ENCODE peak calls at places on chromosome 1, in seven cellular contexts. One of them, this sample, is unnamed.

GRCh38 chr1:214967865-214968575 is 114.5 kb upstream of the KCNK2 start:
- DNase-seq in H1: no peak
- DNase-seq in HepG2: no peak
- DNase-seq in GM12878: no peak
- DNase-seq in K562: no peak
- DNase-seq in SK-N-SH: no peak
- DNase-seq in HCT116: no peak
- DNase-seq in this sample: peak; percentile 10

GRCh38 chr1:1683104-1683905 is 9.3 kb downstream of the SLC35E2B start:
- DNase-seq in SK-N-SH: peak; percentile 10
- DNase-seq in K562: no peak
- DNase-seq in HCT116: no peak
- DNase-seq in HepG2: no peak
- DNase-seq in GM12878: no peak
- DNase-seq in H1: no peak
- DNase-seq in this sample: no peak

GRCh38 chr1:61005572-61006386 is 76.6 kb upstream of the NFIA start:
- DNase-seq in HCT116: no peak
- DNase-seq in HepG2: no peak
- DNase-seq in GM12878: no peak
- DNase-seq in SK-N-SH: no peak
- DNase-seq in K562: no peak
- DNase-seq in H1: peak; percentile 31
- DNase-seq in this sample: no peak

GRCh38 chr1:15953791-15954201 is 22.1 kb downstream of the ZBTB17 start:
- DNase-seq in H1: no peak
- DNase-seq in HCT116: no peak
- DNase-seq in GM12878: no peak
- DNase-seq in HepG2: no peak
- DNase-seq in SK-N-SH: peak; percentile 79
- DNase-seq in K562: peak; percentile 42
- DNase-seq in this sample: no peak

GRCh38 chr1:150259217-150259616 is 1.6 kb downstream of the CA14 start:
- DNase-seq in K562: no peak
- DNase-seq in HepG2: no peak
- DNase-seq in H1: no peak
- DNase-seq in SK-N-SH: no peak
- DNase-seq in HCT116: no peak
- DNase-seq in GM12878: no peak
- DNase-seq in this sample: no peak

GRCh38 chr1:162276493-162276892 is 100.2 kb downstream of the SPATA46 start:
- DNase-seq in SK-N-SH: peak; percentile 51
- DNase-seq in HCT116: peak; percentile 26
- DNase-seq in GM12878: no peak
- DNase-seq in K562: peak; percentile 43
- DNase-seq in HepG2: peak; percentile 50
- DNase-seq in H1: no peak
- DNase-seq in this sample: peak; percentile 73

GRCh38 chr1:56426587-56426986 is 152.8 kb downstream of the PLPP3 start:
- DNase-seq in K562: no peak
- DNase-seq in H1: no peak
- DNase-seq in HCT116: no peak
- DNase-seq in HepG2: no peak
- DNase-seq in GM12878: no peak
- DNase-seq in SK-N-SH: no peak
- DNase-seq in this sample: no peak

GRCh38 chr1:47918257-47918867 is 78.8 kb downstream of the TRABD2B start:
- DNase-seq in GM12878: no peak
- DNase-seq in HepG2: peak; percentile 91
- DNase-seq in K562: peak; percentile 17
- DNase-seq in HCT116: no peak
- DNase-seq in H1: no peak
- DNase-seq in SK-N-SH: peak; percentile 59
- DNase-seq in this sample: no peak

GRCh38 chr1:232678185-232678886 is 48.4 kb upstream of the SIPA1L2 start:
- DNase-seq in GM12878: no peak
- DNase-seq in SK-N-SH: no peak
- DNase-seq in K562: no peak
- DNase-seq in H1: no peak
- DNase-seq in HepG2: no peak
- DNase-seq in HCT116: peak; percentile 35
- DNase-seq in this sample: no peak

GRCh38 chr1:41504126-41505035 is 19.9 kb upstream of the EDN2 start:
- DNase-seq in K562: peak; percentile 29
- DNase-seq in HCT116: peak; percentile 63
- DNase-seq in HepG2: no peak
- DNase-seq in SK-N-SH: no peak
- DNase-seq in H1: no peak
- DNase-seq in GM12878: no peak
- DNase-seq in this sample: no peak

GRCh38 chr1:67559222-67559700 is 125.7 kb upstream of the GADD45A start:
- DNase-seq in HCT116: no peak
- DNase-seq in HepG2: no peak
- DNase-seq in GM12878: no peak
- DNase-seq in SK-N-SH: no peak
- DNase-seq in K562: peak; percentile 58
- DNase-seq in H1: no peak
- DNase-seq in this sample: no peak

GRCh38 chr1:116510361-116510760 is 60.5 kb downstream of the CD58 start:
- DNase-seq in HepG2: no peak
- DNase-seq in HCT116: no peak
- DNase-seq in H1: no peak
- DNase-seq in SK-N-SH: no peak
- DNase-seq in GM12878: no peak
- DNase-seq in K562: no peak
- DNase-seq in this sample: no peak

GRCh38 chr1:53047737-53048344 is 14.2 kb upstream of the PODN start:
- DNase-seq in HCT116: no peak
- DNase-seq in HepG2: peak; percentile 6
- DNase-seq in GM12878: peak; percentile 4
- DNase-seq in SK-N-SH: no peak
- DNase-seq in K562: peak; percentile 74
- DNase-seq in H1: no peak
- DNase-seq in this sample: peak; percentile 7

GRCh38 chr1:2045468-2046224 is 4.6 kb upstream of the PRKCZ start:
- DNase-seq in H1: no peak
- DNase-seq in HCT116: no peak
- DNase-seq in K562: no peak
- DNase-seq in HepG2: no peak
- DNase-seq in GM12878: no peak
- DNase-seq in SK-N-SH: no peak
- DNase-seq in this sample: no peak

GRCh38 chr1:81801834-81802531 is 1.2 kb downstream of the ADGRL2 start:
- DNase-seq in HepG2: no peak
- DNase-seq in GM12878: no peak
- DNase-seq in HCT116: no peak
- DNase-seq in K562: no peak
- DNase-seq in SK-N-SH: peak; percentile 60
- DNase-seq in H1: no peak
- DNase-seq in this sample: no peak

GRCh38 chr1:61699893-61700851 is 24.8 kb downstream of the TM2D1 start:
- DNase-seq in HepG2: peak; percentile 35
- DNase-seq in H1: no peak
- DNase-seq in HCT116: no peak
- DNase-seq in K562: no peak
- DNase-seq in SK-N-SH: no peak
- DNase-seq in GM12878: no peak
- DNase-seq in this sample: no peak

GRCh38 chr1:206001476-206001888 is 1.7 kb downstream of the RAB7B start:
- DNase-seq in H1: no peak
- DNase-seq in GM12878: no peak
- DNase-seq in K562: peak; percentile 83
- DNase-seq in HepG2: no peak
- DNase-seq in SK-N-SH: no peak
- DNase-seq in HCT116: peak; percentile 73
- DNase-seq in this sample: peak; percentile 37

GRCh38 chr1:78415165-78415564 is 75.6 kb upstream of the PTGFR start:
- DNase-seq in K562: no peak
- DNase-seq in GM12878: no peak
- DNase-seq in HCT116: no peak
- DNase-seq in SK-N-SH: no peak
- DNase-seq in HepG2: no peak
- DNase-seq in H1: no peak
- DNase-seq in this sample: no peak

GRCh38 chr1:3186526-3186921 is 117.5 kb downstream of the PRDM16 start:
- DNase-seq in HepG2: no peak
- DNase-seq in GM12878: no peak
- DNase-seq in H1: no peak
- DNase-seq in SK-N-SH: no peak
- DNase-seq in K562: peak; percentile 30
- DNase-seq in HCT116: no peak
- DNase-seq in this sample: peak; percentile 24

GRCh38 chr1:94713472-94714141 is 106.5 kb upstream of the SLC44A3 start:
- DNase-seq in SK-N-SH: peak; percentile 21
- DNase-seq in HepG2: peak; percentile 92
- DNase-seq in GM12878: no peak
- DNase-seq in K562: peak; percentile 16
- DNase-seq in HCT116: peak; percentile 89
- DNase-seq in H1: peak; percentile 74
- DNase-seq in this sample: no peak
- TF ChIP-seq JUND in SK-N-SH: no peak
- TF ChIP-seq JUND in HepG2: no peak
- TF ChIP-seq JUND in GM12878: no peak
- TF ChIP-seq JUND in K562: no peak
- TF ChIP-seq JUND in HCT116: peak; percentile 43
- TF ChIP-seq JUND in H1: peak; percentile 72
- TF ChIP-seq JUND in this sample: no peak

DNA sequence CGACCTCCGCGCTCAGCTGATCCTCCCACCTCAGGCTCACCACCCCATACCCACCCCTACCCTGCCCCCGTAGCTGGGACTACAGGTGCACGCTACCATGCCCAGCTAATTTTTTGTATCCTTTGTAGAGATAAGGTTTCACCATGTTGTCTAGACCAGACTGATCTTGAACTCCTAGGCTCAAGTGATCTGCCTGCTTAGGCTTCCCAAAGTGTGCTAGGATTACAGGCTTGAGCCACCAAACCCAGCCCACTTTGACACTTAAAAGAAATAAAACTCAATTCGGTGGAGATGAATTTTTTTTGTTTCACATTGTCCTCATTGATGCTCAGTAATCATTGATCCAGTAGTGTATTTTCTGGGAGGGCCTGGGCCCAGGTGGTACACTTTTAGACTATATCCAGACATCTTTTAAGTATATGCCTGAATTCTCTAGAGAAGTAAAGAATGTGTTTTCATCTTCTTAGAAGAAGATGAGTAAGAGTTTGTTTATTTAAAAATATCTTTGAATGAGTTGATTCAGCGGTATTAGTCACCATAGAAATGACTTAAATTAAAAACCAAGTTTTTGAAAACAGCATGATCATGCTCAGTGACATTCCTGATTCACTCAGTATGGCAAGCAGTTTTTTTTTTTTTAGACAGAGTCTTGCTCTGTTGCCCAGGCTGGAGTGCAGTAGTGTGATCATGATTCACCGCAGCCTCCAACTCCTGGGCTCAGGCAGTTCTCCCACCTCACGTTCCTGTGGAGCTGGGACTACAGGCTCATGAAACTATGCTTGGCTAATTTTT is 57.8 kb downstream of the EPB41 start:
- DNase-seq in HepG2: no peak
- DNase-seq in SK-N-SH: no peak
- DNase-seq in GM12878: no peak
- DNase-seq in H1: no peak
- DNase-seq in K562: no peak
- DNase-seq in HCT116: peak; percentile 66
- DNase-seq in this sample: no peak
- TF ChIP-seq JUND in HepG2: no peak
- TF ChIP-seq JUND in SK-N-SH: peak; percentile 68
- TF ChIP-seq JUND in GM12878: no peak
- TF ChIP-seq JUND in H1: no peak
- TF ChIP-seq JUND in K562: no peak
- TF ChIP-seq JUND in HCT116: peak; percentile 79
- TF ChIP-seq JUND in this sample: no peak

DNA sequence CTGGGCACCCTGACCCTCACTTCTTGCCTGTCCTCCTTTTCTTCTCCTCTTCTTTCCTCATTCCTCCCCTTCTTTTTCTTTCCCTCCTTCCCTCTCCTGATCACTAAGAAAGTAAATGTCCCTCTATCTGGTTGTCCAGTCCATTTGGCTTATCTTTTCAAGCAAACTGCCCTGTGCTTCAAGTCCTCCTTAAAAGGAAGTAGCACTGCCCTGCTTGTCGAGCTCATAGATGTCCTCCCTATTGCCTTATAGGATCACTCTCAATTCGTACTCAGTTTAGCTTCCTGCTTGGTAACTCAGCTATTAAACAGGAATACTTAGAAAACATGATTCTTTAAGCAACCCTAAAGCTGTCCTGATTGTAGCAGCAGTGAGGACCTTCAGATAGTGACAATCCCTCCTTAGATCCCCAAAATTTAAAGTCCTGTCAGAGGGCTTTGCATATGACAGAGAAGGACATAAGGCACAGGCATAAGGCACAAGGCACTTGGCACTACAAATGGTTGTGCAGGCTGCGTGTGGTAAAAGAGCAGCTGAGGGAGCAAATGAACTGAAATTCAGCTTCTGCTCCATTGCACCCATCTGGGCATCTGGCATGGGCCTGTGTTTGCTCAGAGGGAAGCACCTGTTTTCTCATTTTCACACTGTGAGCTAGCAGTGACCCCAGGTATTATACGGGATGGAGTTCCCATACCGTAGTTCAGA is 26.1 kb upstream of the SLAMF6 start:
- DNase-seq in H1: no peak
- DNase-seq in HepG2: no peak
- DNase-seq in HCT116: no peak
- DNase-seq in K562: peak; percentile 76
- DNase-seq in GM12878: peak; percentile 91
- DNase-seq in SK-N-SH: no peak
- DNase-seq in this sample: no peak
- TF ChIP-seq JUND in H1: no peak
- TF ChIP-seq JUND in HepG2: no peak
- TF ChIP-seq JUND in HCT116: no peak
- TF ChIP-seq JUND in K562: no peak
- TF ChIP-seq JUND in GM12878: no peak
- TF ChIP-seq JUND in SK-N-SH: no peak
- TF ChIP-seq JUND in this sample: no peak

DNA sequence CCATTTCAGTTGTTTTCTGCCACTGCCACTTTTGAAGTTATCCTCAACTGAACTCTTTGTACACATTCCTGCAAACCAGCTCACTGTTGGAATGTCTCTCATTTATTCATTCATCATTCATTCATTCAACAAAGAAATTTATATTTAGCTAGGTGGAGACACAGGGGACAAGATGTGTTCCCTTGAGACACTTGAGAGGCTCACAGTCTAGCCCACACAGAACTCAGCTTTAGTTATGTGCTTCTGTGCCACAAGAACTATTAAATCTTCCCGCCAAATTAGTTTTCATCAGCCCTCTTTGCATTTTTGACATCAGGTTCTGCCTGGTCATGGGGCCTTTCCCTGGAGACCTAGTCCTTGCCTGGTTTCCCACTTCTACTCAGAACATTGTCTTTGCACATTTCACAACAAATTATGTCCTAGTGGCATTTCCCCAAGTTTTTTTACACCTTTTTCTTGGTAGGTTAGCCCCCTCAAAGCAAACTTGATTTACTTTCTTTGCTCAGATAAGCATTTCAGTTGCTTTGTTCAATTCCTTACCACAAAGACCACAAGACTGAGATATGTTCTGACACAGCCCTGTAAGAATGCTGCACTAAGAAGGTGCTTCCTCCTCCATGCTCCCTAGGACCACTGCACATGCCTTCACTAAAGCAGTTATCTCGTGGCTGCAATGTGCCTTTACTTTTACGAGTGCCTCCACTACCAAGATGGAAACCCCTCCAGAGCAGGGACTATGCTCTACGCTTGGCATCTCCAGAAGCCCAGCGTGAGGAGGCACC is 31.0 kb downstream of the ILDR2 start:
- DNase-seq in GM12878: no peak
- DNase-seq in HepG2: no peak
- DNase-seq in SK-N-SH: no peak
- DNase-seq in K562: peak; percentile 4
- DNase-seq in HCT116: no peak
- DNase-seq in H1: no peak
- DNase-seq in this sample: no peak
- TF ChIP-seq JUND in GM12878: no peak
- TF ChIP-seq JUND in HepG2: no peak
- TF ChIP-seq JUND in SK-N-SH: no peak
- TF ChIP-seq JUND in K562: no peak
- TF ChIP-seq JUND in HCT116: no peak
- TF ChIP-seq JUND in H1: no peak
- TF ChIP-seq JUND in this sample: no peak

This sample was measured in T47D.